ENCODE peak calls at places on chromosomes 3 and 15, in seven cellular contexts. H is dorsolateral prefrontal cortex, N is NCI-H1092, F is mesendoderm, K is left cardiac atrium, S is GM13976, O is foreskin fibroblast. R is an unnamed sample.

GRCh38 chr3:5390221-5390620 is 202.7 kb downstream of the EDEM1 start:
- DNase-seq in H (no peak), K (no peak), S (no peak), O (no peak), N (no peak), F (no peak), R (no peak)

GRCh38 chr15:59273266-59273665 is 66.6 kb downstream of the LDHAL6B start:
- DNase-seq in O (no peak), N (no peak), S (no peak), F (no peak), H (no peak), K (no peak), R (no peak)

GRCh38 chr3:189588061-189588817 is 43.0 kb upstream of the TP63 start:
- DNase-seq in S (no peak), F (no peak), K (no peak), N (no peak), H (no peak), O (peak), R (no peak)

GRCh38 chr3:123559040-123559861 is 25.6 kb downstream of the HACD2 start:
- DNase-seq in S (peak), H (no peak), N (peak), K (no peak), O (peak), F (peak), R (peak)

GRCh38 chr3:128549283-128550112 is 56.5 kb upstream of the GATA2 start:
- DNase-seq in N (no peak), F (peak), O (peak), H (no peak), K (peak), S (no peak), R (no peak)

GRCh38 chr15:51830279-51830806 is 890 bp downstream of the TMOD3 start:
- DNase-seq in N (no peak), F (peak), H (no peak), K (no peak), O (peak), S (no peak), R (no peak)

GRCh38 chr3:139654637-139655365 is 23.0 kb downstream of the NMNAT3 start:
- DNase-seq in K (no peak), H (no peak), F (no peak), N (peak), O (no peak), S (no peak), R (peak)

GRCh38 chr15:69096197-69096596 is 64.2 kb upstream of the GLCE start:
- DNase-seq in N (no peak), F (no peak), H (no peak), K (no peak), O (no peak), S (no peak), R (no peak)

GRCh38 chr3:76436895-76437294 is 603.0 kb upstream of the ROBO2 start:
- DNase-seq in O (peak), N (no peak), F (no peak), H (no peak), K (no peak), S (no peak), R (no peak)

GRCh38 chr15:74674161-74674560 is 21.7 kb downstream of the EDC3 start:
- DNase-seq in K (no peak), S (no peak), O (no peak), N (no peak), H (no peak), F (no peak), R (no peak)

GRCh38 chr3:13308406-13308805 is 111.7 kb downstream of the NUP210 start:
- DNase-seq in S (peak), F (peak), H (peak), O (peak), N (no peak), K (no peak), R (no peak)

GRCh38 chr3:33372218-33373081 is 67.8 kb downstream of the UBP1 start:
- DNase-seq in H (peak), O (peak), S (peak), N (no peak), F (peak), K (peak), R (no peak)